ENCODE peak calls at places on chromosomes 12 and 14, in five cellular contexts. T, U, I, F and J are unnamed samples.

GRCh38 chr12:90630006-90630405 is 325.0 kb downstream of the CCER1 start:
- DNase-seq in F (no peak), U (no peak), T (no peak), I (no peak), J (no peak)

GRCh38 chr14:105314287-105315185 is at the start of gene PACS2:
- DNase-seq in U (peak; percentile 60), F (peak; percentile 81), I (peak; percentile 88), T (peak; percentile 79), J (peak; percentile 69)

GRCh38 chr12:111838353-111838752 is 3.7 kb upstream of the MAPKAPK5 start:
- DNase-seq in I (no peak), U (no peak), F (no peak), T (no peak), J (no peak)

GRCh38 chr12:113955109-113955970 is 10.8 kb downstream of the RBM19 start:
- DNase-seq in U (no peak), F (peak; percentile 70), I (no peak), T (no peak), J (no peak)

GRCh38 chr12:110860833-110861291 is 14.1 kb downstream of the CCDC63 start:
- DNase-seq in U (no peak), I (no peak), F (no peak), T (no peak), J (no peak)

GRCh38 chr12:47808049-47808448 is 11.7 kb downstream of the HDAC7 start:
- DNase-seq in I (peak; percentile 83), U (no peak), F (no peak), T (no peak), J (peak; percentile 65)

GRCh38 chr12:1605129-1606020 is 11.0 kb upstream of the FBXL14 start:
- DNase-seq in T (peak; percentile 73), I (peak; percentile 90), U (peak; percentile 90), F (peak; percentile 88), J (peak; percentile 85)

GRCh38 chr12:67339530-67339929 is 70.4 kb downstream of the CAND1 start:
- DNase-seq in U (no peak), T (no peak), I (no peak), F (no peak), J (no peak)

GRCh38 chr14:24837280-24838046 is 203.5 kb upstream of the GZMB start:
- DNase-seq in F (no peak), I (no peak), U (no peak), T (no peak), J (no peak)

GRCh38 chr14:38721822-38722431 is 381.1 kb downstream of the SEC23A start:
- DNase-seq in F (peak; percentile 46), T (no peak), U (peak; percentile 48), I (no peak), J (peak; percentile 46)

GRCh38 chr14:106877527-106877926 is 1351.1 kb downstream of the TMEM121 start:
- DNase-seq in U (no peak), I (no peak), F (no peak), T (no peak), J (no peak)

GRCh38 chr14:61503167-61503801 is 181.9 kb downstream of the PRKCH start:
- DNase-seq in I (no peak), U (no peak), T (no peak), F (no peak), J (no peak)

GRCh38 chr14:89336338-89336737 is 80.7 kb downstream of the FOXN3 start:
- DNase-seq in I (no peak), T (no peak), U (no peak), F (peak; percentile 44), J (no peak)

GRCh38 chr14:99287269-99287942 is 15.4 kb upstream of the BCL11B start:
- DNase-seq in U (no peak), T (no peak), F (no peak), I (no peak), J (no peak)

GRCh38 chr14:23829736-23830474 is 123.7 kb upstream of the DHRS4 start:
- DNase-seq in U (peak; percentile 5), F (peak; percentile 89), I (no peak), T (no peak), J (peak; percentile 73)

GRCh38 chr12:52213541-52214420 is 19.3 kb upstream of the KRT7 start:
- DNase-seq in T (peak; percentile 85), U (peak; percentile 73), I (peak; percentile 80), F (peak; percentile 91), J (peak; percentile 92)

GRCh38 chr14:73973497-73973896 is 23.4 kb downstream of the COQ6 start:
- DNase-seq in T (no peak), I (no peak), U (no peak), F (no peak), J (no peak)

GRCh38 chr14:105880616-105881015 is 354.2 kb downstream of the TMEM121 start:
- DNase-seq in T (peak; percentile 44), F (no peak), U (no peak), I (peak; percentile 43), J (no peak)

DNA sequence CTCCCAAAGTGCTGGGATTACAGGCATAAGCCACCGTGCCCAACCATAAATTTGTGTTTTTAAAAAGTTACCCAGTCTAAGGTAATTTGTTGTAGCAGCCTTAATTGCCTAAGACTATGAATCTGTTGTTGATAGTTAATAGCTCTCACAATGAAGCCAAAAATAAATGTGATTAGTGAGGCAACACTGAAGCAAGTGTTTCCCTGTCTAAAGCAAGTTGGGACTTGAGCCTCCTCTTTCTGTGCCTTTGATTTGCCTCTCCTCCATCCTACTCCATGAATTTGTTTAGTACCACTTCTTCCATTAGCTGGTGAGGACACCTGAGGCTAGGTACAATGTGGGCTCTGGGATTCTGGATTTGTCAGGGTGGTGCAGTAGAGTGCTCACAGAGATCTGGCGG is 36.8 kb downstream of the DAAM1 start:
- DNase-seq in T (no peak), U (no peak), I (no peak), F (no peak), J (no peak)
- TF ChIP-seq POLR2A in T (no peak), U (no peak), I (no peak), F (no peak), J (no peak)

GRCh38 chr14:93083898-93084297 is 31.8 kb downstream of the ITPK1 start:
- DNase-seq in F (no peak), U (no peak), I (no peak), T (no peak), J (no peak)
- H3K27ac ChIP-seq in F (no peak overlapping the region), U (no peak overlapping the region), I (peak overlapping the region; percentile 17), T (no peak overlapping the region), J (no peak overlapping the region)

GRCh38 chr12:57130941-57131340 is 2.7 kb downstream of the LRP1 start:
- DNase-seq in U (no peak), I (no peak), T (no peak), F (no peak), J (no peak)
- H3K4me3 ChIP-seq in U (no peak overlapping the region), I (no peak overlapping the region), T (peak overlapping the region; percentile 80), F (no peak overlapping the region), J (no peak overlapping the region)

GRCh38 chr12:6324936-6325750 is 14.7 kb downstream of the PLEKHG6 start:
- DNase-seq in T (no peak), U (no peak), I (no peak), F (peak; percentile 42), J (no peak)
- TF ChIP-seq POLR2A in T (no peak), U (no peak), I (no peak), F (no peak), J (peak; percentile 10)

GRCh38 chr12:46497739-46498138 is 125.2 kb upstream of the SLC38A2 start:
- DNase-seq in I (no peak), F (no peak), T (no peak), U (no peak), J (no peak)

GRCh38 chr12:46493352-46494209 is 121.0 kb upstream of the SLC38A2 start:
- DNase-seq in U (no peak), T (no peak), F (peak; percentile 96), I (no peak), J (no peak)

GRCh38 chr12:46491548-46491947 is 119.0 kb upstream of the SLC38A2 start:
- DNase-seq in I (no peak), U (no peak), F (no peak), T (no peak), J (no peak)

GRCh38 chr12:46492471-46493351 is 120.1 kb upstream of the SLC38A2 start:
- DNase-seq in I (no peak), T (no peak), U (no peak), F (peak; percentile 97), J (no peak)

DNA sequence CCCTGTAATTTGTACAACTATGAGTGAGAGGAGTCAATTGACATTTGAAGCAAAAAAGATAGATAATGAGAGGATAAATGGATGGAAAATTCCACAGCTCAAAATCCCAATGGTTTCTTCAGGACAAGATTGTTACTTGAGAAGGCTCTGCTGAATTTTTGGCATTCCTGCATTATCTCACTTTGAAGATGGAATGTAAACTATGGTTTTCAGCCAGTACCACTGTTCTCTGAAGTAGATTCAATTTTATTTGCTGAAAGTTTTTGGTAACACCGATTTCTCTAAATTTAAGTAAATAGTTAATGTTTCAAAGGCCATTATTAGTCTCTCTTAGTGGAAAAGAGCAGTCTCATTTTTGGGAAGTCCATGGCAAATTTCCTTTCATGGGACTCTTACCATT is 121.9 kb upstream of the SLC38A2 start:
- DNase-seq in I (no peak), F (peak; percentile 85), U (no peak), T (no peak), J (no peak)
- H3K27ac ChIP-seq in I (no peak overlapping the region), F (peak overlapping the region; percentile 88), U (peak overlapping the region; percentile 60), T (peak overlapping the region; percentile 86), J (peak overlapping the region; percentile 38)

DNA sequence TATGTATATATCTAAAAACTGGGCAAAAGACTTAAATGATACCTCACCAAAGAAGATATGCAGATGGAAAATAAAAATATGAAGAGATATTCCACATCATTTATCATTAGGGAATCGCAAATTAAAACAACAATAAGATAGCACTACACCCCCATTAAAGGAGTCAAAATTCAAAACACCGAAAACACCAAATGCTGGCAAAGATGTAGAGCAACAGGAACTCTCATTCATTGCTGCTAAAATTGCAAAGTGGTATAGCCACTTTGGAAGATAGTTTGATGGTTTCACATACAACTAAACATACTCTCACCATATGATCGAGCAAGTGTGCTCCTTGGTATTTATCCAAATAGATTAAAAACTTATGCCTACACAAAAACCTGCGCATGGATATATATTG is 131.5 kb upstream of the BCL2L14 start:
- DNase-seq in U (no peak), I (no peak), T (no peak), F (no peak), J (no peak)
- H3K4me3 ChIP-seq in U (no peak overlapping the region), I (no peak overlapping the region), T (no peak overlapping the region), F (no peak overlapping the region), J (no peak overlapping the region)

GRCh38 chr12:106301241-106301610 is 1.3 kb upstream of the TCP11L2 start:
- DNase-seq in I (no peak), T (no peak), F (no peak), U (no peak), J (no peak)

GRCh38 chr12:106302401-106303201 is at the start of gene TCP11L2:
- DNase-seq in T (peak; percentile 93), I (peak; percentile 93), F (peak; percentile 83), U (peak; percentile 90), J (peak; percentile 88)

GRCh38 chr12:106300761-106301160 is 1.8 kb upstream of the TCP11L2 start:
- DNase-seq in F (no peak), U (no peak), I (no peak), T (no peak), J (no peak)

GRCh38 chr12:106303202-106303820 is 778 bp downstream of the TCP11L2 start:
- DNase-seq in T (peak; percentile 93), I (peak; percentile 90), F (peak; percentile 61), U (peak; percentile 69), J (peak; percentile 89)

GRCh38 chr12:106301611-106302321 is 767 bp upstream of the TCP11L2 start:
- DNase-seq in F (peak; percentile 83), I (peak; percentile 75), U (peak; percentile 77), T (peak; percentile 67), J (peak; percentile 57)
- TF ChIP-seq POLR2A in F (no peak), I (no peak), U (no peak), T (no peak), J (no peak)